ENCODE peak calls at places on chromosomes 3 and 15, in six cellular contexts. Z is AG09319; L is DND-41; K is ACHN; R is HAP-1; T is stimulated activated CD4-positive, alpha-beta T cell treated with anti-CD3 and anti-CD28 coated beads, Interleukin-4, amount 100 ng/mL, for 4 hours. W is an unnamed sample.

GRCh38 chr3:161323926-161324621 is 47.2 kb downstream of the SPTSSB start:
- DNase-seq in R (no peak), Z (no peak), T (no peak), K (no peak), L (no peak), W (no peak)

GRCh38 chr15:82530606-82531379 is 9.5 kb downstream of the RPS17 start:
- DNase-seq in R (peak; percentile 79), T (peak; percentile 68), L (peak; percentile 47), K (peak; percentile 62), Z (no peak), W (peak; percentile 51)

GRCh38 chr3:151306168-151306810 is 10.3 kb downstream of the GPR87 start:
- DNase-seq in R (no peak), L (no peak), K (no peak), Z (no peak), T (no peak), W (no peak)

GRCh38 chr3:171351676-171352075 is 108.5 kb downstream of the TNIK start:
- DNase-seq in L (no peak), T (no peak), K (peak; percentile 87), Z (peak; percentile 40), R (no peak), W (no peak)

GRCh38 chr3:179806177-179806576 is 153.3 kb downstream of the USP13 start:
- DNase-seq in L (no peak), Z (no peak), K (no peak), T (no peak), R (no peak), W (no peak)

GRCh38 chr15:48493084-48493762 is 152.3 kb downstream of the FBN1 start:
- DNase-seq in T (no peak), K (no peak), R (no peak), L (no peak), Z (peak; percentile 87), W (no peak)

GRCh38 chr15:79831635-79832034 is 65.2 kb downstream of the MTHFS start:
- DNase-seq in K (no peak), T (no peak), L (no peak), R (no peak), Z (no peak), W (no peak)

GRCh38 chr3:171101982-171102610 is 75.6 kb upstream of the SLC2A2 start:
- DNase-seq in R (no peak), K (peak; percentile 22), L (no peak), T (no peak), Z (no peak), W (no peak)

GRCh38 chr3:105834768-105835167 is 34.0 kb downstream of the CBLB start:
- DNase-seq in L (no peak), T (no peak), R (no peak), K (no peak), Z (no peak), W (no peak)

GRCh38 chr15:88376574-88377174 is 90.5 kb downstream of the MRPL46 start:
- DNase-seq in Z (no peak), R (no peak), K (no peak), T (no peak), L (no peak), W (no peak)

GRCh38 chr3:27607370-27607769 is 114.8 kb downstream of the EOMES start:
- DNase-seq in K (no peak), L (no peak), Z (no peak), T (no peak), R (no peak), W (no peak)

GRCh38 chr3:49790626-49791411 is 4.5 kb upstream of the IP6K1 start:
- DNase-seq in L (no peak), T (no peak), R (no peak), K (no peak), Z (no peak), W (no peak)

GRCh38 chr3:172127141-172127540 is 87.8 kb downstream of the FNDC3B start:
- DNase-seq in K (no peak), Z (no peak), L (no peak), T (no peak), R (no peak), W (no peak)

GRCh38 chr3:27596334-27596841 is 112.2 kb upstream of the SLC4A7 start:
- DNase-seq in T (no peak), Z (peak; percentile 61), R (no peak), K (peak; percentile 5), L (no peak), W (no peak)

GRCh38 chr3:195123196-195123805 is 147.7 kb downstream of the XXYLT1 start:
- DNase-seq in R (no peak), T (no peak), L (no peak), Z (no peak), K (no peak), W (no peak)

GRCh38 chr15:76062282-76062681 is 2.5 kb downstream of the TMEM266 start:
- DNase-seq in T (no peak), K (no peak), R (no peak), Z (no peak), L (no peak), W (no peak)

GRCh38 chr3:59820352-59820934 is 770.6 kb upstream of the CFAP20DC start:
- DNase-seq in K (no peak), Z (no peak), T (no peak), R (no peak), L (no peak), W (no peak)

GRCh38 chr15:22961661-22962221 is 18.4 kb downstream of the CYFIP1 start:
- DNase-seq in K (no peak), T (no peak), L (no peak), Z (no peak), R (no peak), W (no peak)

GRCh38 chr3:158775001-158775400 is 26.9 kb upstream of the MFSD1 start:
- DNase-seq in T (no peak), K (no peak), L (no peak), Z (no peak), R (no peak), W (no peak)

GRCh38 chr15:100849021-100849831 is 30.4 kb upstream of the ALDH1A3 start:
- DNase-seq in R (no peak), T (peak; percentile 35), Z (no peak), L (no peak), K (peak; percentile 62), W (peak; percentile 46)

GRCh38 chr3:129211772-129212171 is 28.1 kb upstream of the CNBP start:
- DNase-seq in K (peak; percentile 87), L (no peak), T (no peak), Z (no peak), R (no peak), W (no peak)

GRCh38 chr3:175743733-175744400 is 884.7 kb downstream of the NAALADL2 start:
- DNase-seq in T (no peak), Z (no peak), R (no peak), L (no peak), K (peak; percentile 48), W (no peak)